ENCODE peak calls at places on chromosomes 6 and 20, in six cellular contexts. U is NCI-H2029, Q is skeletal muscle cell, X is psoas muscle, I is pancreas, G is foreskin fibroblast. W is an unnamed sample.

GRCh38 chr20:43383026-43383795 is 74.5 kb upstream of the SRSF6 start:
- DNase-seq in U (no peak), Q (no peak), X (no peak), I (no peak), G (no peak), W (no peak)

GRCh38 chr6:33607126-33607783 is 13.9 kb upstream of the ITPR3 start:
- DNase-seq in U (no peak), Q (no peak), X (no peak), I (no peak), G (no peak), W (no peak)

GRCh38 chr6:40779399-40779798 is 192.2 kb upstream of the LRFN2 start:
- DNase-seq in U (no peak), Q (no peak), X (no peak), I (no peak), G (peak), W (no peak)

GRCh38 chr20:38049800-38050199 is 16.3 kb downstream of the RPRD1B start:
- DNase-seq in U (peak), Q (peak), X (no peak), I (no peak), G (peak), W (no peak)

GRCh38 chr20:7879883-7880282 is 60.4 kb downstream of the HAO1 start:
- DNase-seq in U (no peak), Q (no peak), X (no peak), I (no peak), G (peak), W (no peak)

GRCh38 chr6:17863971-17864754 is 123.3 kb downstream of the KIF13A start:
- DNase-seq in U (no peak), Q (peak), X (peak), I (no peak), G (peak), W (no peak)

GRCh38 chr20:46995561-46996142 is 101.0 kb downstream of the EYA2 start:
- DNase-seq in U (no peak), Q (no peak), X (no peak), I (no peak), G (no peak), W (no peak)

GRCh38 chr20:33757458-33757857 is 25.7 kb downstream of the ZNF341 start:
- DNase-seq in U (no peak), Q (no peak), X (no peak), I (no peak), G (no peak), W (no peak)

GRCh38 chr20:26167499-26167898 is 470.8 kb upstream of the ZNF337 start:
- DNase-seq in U (no peak), Q (no peak), X (no peak), I (no peak), G (peak), W (no peak)

GRCh38 chr6:166928644-166929515 is 27.5 kb downstream of the RNASET2 start:
- DNase-seq in U (no peak), Q (no peak), X (no peak), I (no peak), G (no peak), W (no peak)

GRCh38 chr6:11732036-11732545 is 46.5 kb downstream of the ADTRP start:
- DNase-seq in U (no peak), Q (peak), X (peak), I (peak), G (peak), W (peak)

GRCh38 chr6:6495851-6496250 is 92.7 kb upstream of the LY86 start:
- DNase-seq in U (no peak), Q (no peak), X (no peak), I (no peak), G (no peak), W (no peak)

GRCh38 chr20:34526466-34526865 is 10.2 kb downstream of the DYNLRB1 start:
- DNase-seq in U (no peak), Q (no peak), X (no peak), I (no peak), G (peak), W (no peak)

GRCh38 chr6:96794980-96795379 is 42.3 kb downstream of the GPR63 start:
- DNase-seq in U (no peak), Q (no peak), X (no peak), I (no peak), G (no peak), W (no peak)

GRCh38 chr6:44068607-44069296 is 58.5 kb downstream of the MRPL14 start:
- DNase-seq in U (no peak), Q (no peak), X (no peak), I (no peak), G (no peak), W (no peak)

GRCh38 chr6:55825402-55826051 is 49.9 kb downstream of the BMP5 start:
- DNase-seq in U (no peak), Q (peak), X (no peak), I (no peak), G (peak), W (no peak)

GRCh38 chr6:26660096-26660425 is 515 bp upstream of the ZNF322 start:
- DNase-seq in U (no peak), Q (peak), X (no peak), I (no peak), G (peak), W (no peak)

GRCh38 chr6:128062882-128063603 is 162.2 kb upstream of the THEMIS start:
- DNase-seq in U (no peak), Q (no peak), X (no peak), I (no peak), G (no peak), W (no peak)

GRCh38 chr20:1033751-1034419 is 31.8 kb upstream of the RSPO4 start:
- DNase-seq in U (peak), Q (no peak), X (no peak), I (no peak), G (no peak), W (no peak)

GRCh38 chr6:113103618-113104390 is 753.3 kb upstream of the MARCKS start:
- DNase-seq in U (no peak), Q (peak), X (no peak), I (no peak), G (peak), W (no peak)

GRCh38 chr6:147869223-147869600 is 360.7 kb downstream of the SAMD5 start:
- DNase-seq in U (no peak), Q (no peak), X (no peak), I (no peak), G (no peak), W (no peak)

GRCh38 chr6:111502154-111502553 is 19.1 kb upstream of the REV3L start:
- DNase-seq in U (no peak), Q (no peak), X (no peak), I (no peak), G (no peak), W (no peak)

GRCh38 chr6:152482289-152482688 is 154.9 kb downstream of the SYNE1 start:
- DNase-seq in U (no peak), Q (no peak), X (no peak), I (no peak), G (no peak), W (no peak)

GRCh38 chr6:157442296-157442695 is 61.3 kb downstream of the ZDHHC14 start:
- DNase-seq in U (no peak), Q (peak), X (no peak), I (no peak), G (peak), W (no peak)

GRCh38 chr6:21263531-21264287 is 329.8 kb upstream of the SOX4 start:
- DNase-seq in U (peak), Q (peak), X (no peak), I (no peak), G (peak), W (no peak)

GRCh38 chr6:88572449-88573139 is 390.8 kb downstream of the RNGTT start:
- DNase-seq in U (no peak), Q (no peak), X (no peak), I (no peak), G (no peak), W (no peak)

GRCh38 chr6:161301338-161301737 is 27.5 kb upstream of the AGPAT4 start:
- DNase-seq in U (no peak), Q (peak), X (no peak), I (no peak), G (peak), W (no peak)